ENCODE peak calls at places on chromosomes 6 and 20, in four cellular contexts. W, X, F and D are unnamed samples.

GRCh38 chr6:21587925-21588811 is 5.4 kb upstream of the SOX4 start:
- DNase-seq in F (peak; percentile 68), W (no peak), X (peak; percentile 44), D (peak; percentile 67)

GRCh38 chr20:24060851-24061590 is 72.4 kb upstream of the GGTLC1 start:
- DNase-seq in F (no peak), W (peak; percentile 16), X (no peak), D (no peak)

GRCh38 chr6:17032595-17033591 is 69.0 kb upstream of the STMND1 start:
- DNase-seq in X (peak; percentile 95), W (peak; percentile 86), F (peak; percentile 74), D (peak; percentile 93)

GRCh38 chr20:21395666-21396044 is 1.7 kb downstream of the NKX2-4 start:
- DNase-seq in X (no peak), F (peak; percentile 32), W (no peak), D (no peak)

GRCh38 chr20:36666181-36666740 is 20.3 kb upstream of the SLA2 start:
- DNase-seq in W (no peak), F (no peak), X (peak; percentile 46), D (no peak)

GRCh38 chr20:8244637-8245036 is 112.6 kb downstream of the PLCB1 start:
- DNase-seq in W (no peak), F (no peak), X (peak; percentile 67), D (peak; percentile 37)

GRCh38 chr6:70651326-70651905 is 16.3 kb upstream of the SMAP1 start:
- DNase-seq in F (no peak), X (no peak), W (no peak), D (no peak)

GRCh38 chr6:31920803-31921202 is 6.7 kb upstream of the C2 start:
- DNase-seq in X (no peak), F (peak; percentile 6), W (no peak), D (no peak)

GRCh38 chr6:155066371-155066770 is 71.3 kb downstream of the TIAM2 start:
- DNase-seq in F (no peak), W (no peak), X (peak; percentile 56), D (no peak)

GRCh38 chr20:58611236-58612020 is 39.7 kb upstream of the STX16 start:
- DNase-seq in W (no peak), F (peak; percentile 44), X (no peak), D (no peak)

GRCh38 chr6:9520417-9521151 is 894.3 kb downstream of the TFAP2A start:
- DNase-seq in F (no peak), W (no peak), X (peak; percentile 89), D (no peak)

GRCh38 chr6:142728910-142729481 is 216.0 kb downstream of the HIVEP2 start:
- DNase-seq in W (no peak), X (peak; percentile 58), F (no peak), D (no peak)

GRCh38 chr20:17735206-17735804 is 35.5 kb downstream of the BANF2 start:
- DNase-seq in F (no peak), X (peak; percentile 68), W (no peak), D (peak; percentile 38)

GRCh38 chr20:61737346-61737745 is 328.3 kb downstream of the TAF4 start:
- DNase-seq in W (no peak), X (no peak), F (peak; percentile 18), D (no peak)

GRCh38 chr6:128202169-128202765 is 301.4 kb upstream of the THEMIS start:
- DNase-seq in F (no peak), X (no peak), W (no peak), D (no peak)

GRCh38 chr6:8904754-8905153 is 469.4 kb upstream of the SLC35B3 start:
- DNase-seq in W (no peak), F (no peak), X (no peak), D (no peak)

GRCh38 chr20:58980711-58981563 is at the start of gene NELFCD:
- DNase-seq in X (peak; percentile 73), W (peak; percentile 75), F (peak; percentile 92), D (peak; percentile 92)

GRCh38 chr20:48400009-48400408 is 427.8 kb downstream of the PREX1 start:
- DNase-seq in X (no peak), F (no peak), W (no peak), D (no peak)

GRCh38 chr6:139392834-139393233 is 18.4 kb upstream of the CITED2 start:
- DNase-seq in X (peak; percentile 73), F (no peak), W (no peak), D (no peak)

GRCh38 chr6:167528239-167528638 is 203.4 kb downstream of the TTLL2 start:
- DNase-seq in F (no peak), W (no peak), X (no peak), D (no peak)

GRCh38 chr6:126664271-126664670 is 324.4 kb downstream of the CENPW start:
- DNase-seq in X (no peak), W (no peak), F (no peak), D (no peak)

GRCh38 chr6:145749632-145750031 is 14.3 kb upstream of the EPM2A start:
- DNase-seq in F (no peak), W (no peak), X (peak; percentile 85), D (no peak)

GRCh38 chr6:117477988-117478852 is 4.3 kb upstream of the DCBLD1 start:
- DNase-seq in X (no peak), F (no peak), W (no peak), D (no peak)

GRCh38 chr6:90098025-90098474 is 198.6 kb downstream of the BACH2 start:
- DNase-seq in W (peak; percentile 91), X (peak; percentile 89), F (peak; percentile 76), D (peak; percentile 26)

GRCh38 chr6:112241820-112242443 is 12.4 kb downstream of the LAMA4 start:
- DNase-seq in X (no peak), W (no peak), F (no peak), D (no peak)

GRCh38 chr20:54132612-54133433 is 41.0 kb downstream of the CYP24A1 start:
- DNase-seq in W (peak; percentile 77), X (peak; percentile 98), F (no peak), D (peak; percentile 52)

GRCh38 chr6:11500008-11500407 is 37.5 kb upstream of the TMEM170B start:
- DNase-seq in F (no peak), X (peak; percentile 65), W (no peak), D (no peak)

GRCh38 chr6:87806635-87807034 is 104.6 kb upstream of the AKIRIN2 start:
- DNase-seq in W (no peak), X (no peak), F (no peak), D (no peak)

GRCh38 chr6:128580224-128581110 is 60.1 kb upstream of the PTPRK start:
- DNase-seq in F (no peak), W (peak; percentile 58), X (no peak), D (no peak)

GRCh38 chr6:12483712-12484111 is 193.6 kb downstream of the EDN1 start:
- DNase-seq in F (no peak), W (no peak), X (peak; percentile 99), D (no peak)

GRCh38 chr6:150044621-150045145 is 19.4 kb upstream of the RAET1L start:
- DNase-seq in X (no peak), F (no peak), W (no peak), D (no peak)

GRCh38 chr6:150046943-150047342 is 21.6 kb upstream of the RAET1L start:
- DNase-seq in W (no peak), F (no peak), X (no peak), D (no peak)

GRCh38 chr6:150050846-150051245 is 18.1 kb downstream of the ULBP3 start:
- DNase-seq in W (no peak), F (no peak), X (no peak), D (no peak)

GRCh38 chr6:150043501-150044412 is 18.4 kb upstream of the RAET1L start:
- DNase-seq in W (no peak), F (no peak), X (no peak), D (peak; percentile 24)

DNA sequence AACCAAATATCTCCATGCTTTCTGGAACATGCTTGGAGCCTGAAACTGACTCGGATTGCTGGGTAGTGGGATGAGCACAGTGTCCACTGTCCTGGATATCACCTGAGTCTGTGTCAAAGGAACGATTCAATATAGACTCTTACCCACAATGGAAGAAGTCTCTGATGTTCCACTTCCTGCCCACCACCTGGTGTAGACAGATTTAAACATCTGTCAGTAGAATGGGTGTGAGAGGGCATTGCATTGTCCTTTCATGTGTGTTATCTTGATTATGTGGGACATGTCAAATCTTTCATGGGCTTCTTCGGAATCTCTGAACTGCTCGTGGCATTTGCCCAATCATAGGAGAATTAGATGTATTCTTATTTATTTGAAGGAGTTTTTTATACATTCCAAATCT is 20.8 kb downstream of the ULBP3 start:
- DNase-seq in X (no peak), W (no peak), F (no peak), D (no peak)
- H3K36me3 ChIP-seq in X (no peaks in the 10 kb centered on the region), W (no peaks in the 10 kb centered on the region), F (no peaks in the 10 kb centered on the region), D (no peaks in the 10 kb centered on the region)

GRCh38 chr6:33421344-33421643 is 1.4 kb downstream of the SYNGAP1 start:
- DNase-seq in X (no peak), F (no peak), W (no peak), D (no peak)
- H3K4me3 ChIP-seq in X (no peak overlapping the region), F (no peak overlapping the region), W (no peak overlapping the region), D (no peak overlapping the region)

GRCh38 chr6:109453594-109454482 is 1.7 kb downstream of the MICAL1 start:
- DNase-seq in W (no peak), X (no peak), F (no peak), D (no peak)

GRCh38 chr6:109456283-109456583 is 661 bp upstream of the MICAL1 start:
- DNase-seq in W (no peak), X (no peak), F (peak; percentile 69), D (no peak)

GRCh38 chr6:109455502-109456282 is at the start of gene MICAL1:
- DNase-seq in W (no peak), F (peak; percentile 84), X (peak; percentile 24), D (peak; percentile 75)

GRCh38 chr6:109454483-109455160 is 950 bp downstream of the MICAL1 start:
- DNase-seq in F (peak; percentile 84), W (no peak), X (peak; percentile 28), D (peak; percentile 70)

DNA sequence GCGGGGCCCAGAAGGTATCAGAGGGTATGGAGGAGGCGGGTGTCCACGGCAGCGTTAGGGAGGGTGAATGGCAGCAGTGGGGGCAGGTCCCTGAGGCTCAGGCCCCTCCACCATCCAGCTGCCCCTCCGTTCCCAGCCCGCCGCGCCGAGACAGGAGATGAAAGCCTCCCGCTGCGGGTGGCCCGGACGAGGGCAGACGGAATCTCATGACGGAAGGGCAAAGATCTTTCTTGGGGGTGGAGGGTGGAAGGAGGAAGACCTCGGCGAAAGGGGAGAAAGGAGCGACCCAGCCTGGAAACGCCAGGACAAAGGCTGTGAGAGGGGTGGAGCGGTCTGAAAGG is 441 bp downstream of the MICAL1 start:
- DNase-seq in F (no peak), W (no peak), X (no peak), D (no peak)
- H3K4me1 ChIP-seq in F (no peaks in the 10 kb centered on the region), W (peaks cover 32% of the 10 kb centered on the region), X (peaks cover 11% of the 10 kb centered on the region), D (peaks cover 18% of the 10 kb centered on the region)

GRCh38 chr20:47224857-47225256 is 131.6 kb downstream of the ZMYND8 start:
- DNase-seq in W (no peak), F (no peak), X (no peak), D (no peak)

GRCh38 chr20:47225458-47225857 is 131.0 kb downstream of the ZMYND8 start:
- DNase-seq in X (no peak), W (no peak), F (no peak), D (no peak)

GRCh38 chr20:47222728-47223127 is 133.8 kb downstream of the ZMYND8 start:
- DNase-seq in F (no peak), W (no peak), X (no peak), D (no peak)

GRCh38 chr20:47223896-47224295 is 132.6 kb downstream of the ZMYND8 start:
- DNase-seq in X (no peak), W (no peak), F (no peak), D (no peak)

DNA sequence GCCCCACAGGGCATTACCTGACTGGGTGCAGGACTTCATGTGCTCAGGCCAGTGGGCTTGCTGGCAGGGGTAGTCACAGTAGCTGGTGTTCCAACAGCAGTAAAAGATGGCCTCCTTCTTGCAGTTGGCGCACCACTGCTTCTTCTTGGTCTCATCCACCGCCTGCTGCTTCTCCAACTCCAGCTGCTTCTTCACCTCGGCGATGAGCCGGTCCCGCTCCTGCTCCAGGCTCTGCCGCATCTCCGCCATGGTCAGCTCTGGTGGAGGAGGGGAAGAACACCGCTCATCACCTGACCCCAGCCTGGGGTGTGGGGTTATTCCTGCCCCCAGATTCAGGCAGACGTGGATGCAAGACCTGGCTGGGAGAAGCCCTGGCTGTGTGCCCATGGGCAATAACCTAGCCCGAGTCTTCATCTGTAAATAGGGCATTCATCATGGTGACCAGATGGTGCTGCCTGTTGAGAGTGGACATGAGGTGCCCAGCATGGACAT is 132.2 kb downstream of the ZMYND8 start:
- DNase-seq in F (no peak), X (no peak), W (no peak), D (no peak)
- H3K36me3 ChIP-seq in F (peaks cover 7% of the 10 kb centered on the region), X (peaks cover 48% of the 10 kb centered on the region), W (peaks cover 75% of the 10 kb centered on the region), D (peaks cover 31% of the 10 kb centered on the region)